ENCODE peak calls at places on chromosome 3, in five cellular contexts. G, Y, W, E and V are unnamed samples.

GRCh38 chr3:193118907-193119306 is 122.1 kb upstream of the PLAAT1 start:
- DNase-seq in E (no peak), G (no peak), Y (no peak), W (no peak), V (no peak)

GRCh38 chr3:75078290-75078689 is 463.8 kb upstream of the CNTN3 start:
- DNase-seq in W (no peak), Y (no peak), G (no peak), E (no peak), V (no peak)

GRCh38 chr3:167882057-167882667 is 146.6 kb downstream of the SERPINI1 start:
- DNase-seq in Y (peak; percentile 38), E (no peak), W (peak; percentile 60), G (no peak), V (no peak)

GRCh38 chr3:10516835-10517465 is 11.6 kb upstream of the ATP2B2 start:
- DNase-seq in E (no peak), Y (no peak), W (no peak), G (no peak), V (no peak)

GRCh38 chr3:126050050-126050392 is 33.9 kb downstream of the SLC41A3 start:
- DNase-seq in Y (no peak), W (no peak), E (peak; percentile 43), G (no peak), V (no peak)

GRCh38 chr3:132448211-132448961 is 31.1 kb downstream of the DNAJC13 start:
- DNase-seq in E (no peak), G (no peak), Y (no peak), W (peak; percentile 69), V (no peak)

GRCh38 chr3:52934626-52935530 is 37.5 kb upstream of the STIMATE start:
- DNase-seq in G (no peak), Y (peak; percentile 60), W (peak; percentile 64), E (no peak), V (peak; percentile 34)

GRCh38 chr3:4218426-4219226 is 84.5 kb upstream of the SETMAR start:
- DNase-seq in E (no peak), W (no peak), Y (no peak), G (no peak), V (no peak)

GRCh38 chr3:177460100-177460499 is 262.8 kb upstream of the TBL1XR1 start:
- DNase-seq in G (no peak), E (no peak), Y (no peak), W (no peak), V (no peak)

GRCh38 chr3:61202086-61202485 is 49.2 kb downstream of the FHIT start:
- DNase-seq in W (no peak), Y (no peak), G (no peak), E (no peak), V (no peak)

GRCh38 chr3:131597816-131598215 is 95.0 kb upstream of the MRPL3 start:
- DNase-seq in G (no peak), Y (no peak), W (no peak), E (no peak), V (no peak)

GRCh38 chr3:13346481-13347389 is 73.4 kb downstream of the NUP210 start:
- DNase-seq in W (no peak), Y (peak; percentile 1), G (no peak), E (no peak), V (no peak)

GRCh38 chr3:196983186-196983585 is 14.6 kb upstream of the PIGZ start:
- DNase-seq in G (no peak), W (no peak), Y (no peak), E (no peak), V (no peak)

GRCh38 chr3:196987022-196987421 is 18.4 kb upstream of the PIGZ start:
- DNase-seq in W (no peak), Y (no peak), G (no peak), E (no peak), V (no peak)

GRCh38 chr3:196985298-196985697 is 16.7 kb upstream of the PIGZ start:
- DNase-seq in Y (no peak), W (no peak), G (no peak), E (no peak), V (no peak)

GRCh38 chr3:196988241-196989029 is 19.8 kb upstream of the PIGZ start:
- DNase-seq in E (no peak), G (peak; percentile 11), W (no peak), Y (no peak), V (no peak)

GRCh38 chr3:196985954-196986885 is 17.6 kb upstream of the PIGZ start:
- DNase-seq in G (no peak), E (no peak), Y (no peak), W (no peak), V (no peak)
- TF ChIP-seq CTCF in G (no peak), E (no peak), Y (no peak), W (peak; percentile 21), V (peak; percentile 38)

GRCh38 chr3:42721690-42722089 is 19.1 kb upstream of the HHATL start:
- DNase-seq in E (peak; percentile 40), W (no peak), G (no peak), Y (no peak), V (no peak)
- TF ChIP-seq CTCF in E (no peak), W (no peak), G (no peak), Y (no peak), V (no peak)

GRCh38 chr3:51271172-51271571 is 113.9 kb upstream of the MANF start:
- DNase-seq in G (no peak), W (no peak), E (no peak), Y (no peak), V (no peak)

GRCh38 chr3:51274052-51274451 is 111.0 kb upstream of the MANF start:
- DNase-seq in W (no peak), Y (no peak), E (no peak), G (no peak), V (no peak)

GRCh38 chr3:51268132-51268531 is 117.0 kb upstream of the MANF start:
- DNase-seq in G (no peak), W (no peak), E (no peak), Y (no peak), V (no peak)

GRCh38 chr3:51270559-51270958 is 114.5 kb upstream of the MANF start:
- DNase-seq in Y (no peak), W (no peak), E (no peak), G (no peak), V (no peak)

DNA sequence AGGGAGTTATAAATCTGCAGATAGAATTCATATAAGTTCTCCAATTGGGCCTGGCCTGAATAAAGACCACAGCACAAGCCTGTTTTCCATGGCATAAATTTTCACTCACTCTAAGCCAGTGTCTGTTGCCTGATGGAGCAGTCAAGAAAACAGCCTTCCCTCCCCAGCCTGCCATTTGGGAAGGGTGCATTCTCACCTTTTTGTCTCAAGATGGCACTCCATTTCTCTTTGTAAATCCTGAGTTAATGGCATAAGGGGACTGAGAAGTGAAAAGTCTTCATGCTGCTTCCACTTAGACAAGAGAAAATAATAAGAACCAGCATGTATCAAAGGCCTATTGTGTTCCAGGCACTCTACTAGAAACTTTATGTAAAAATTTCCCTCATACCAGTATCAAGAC is 115.6 kb upstream of the MANF start:
- DNase-seq in W (no peak), Y (no peak), E (no peak), G (no peak), V (no peak)
- TF ChIP-seq CTCF in W (peak; percentile 34), Y (no peak), E (no peak), G (no peak), V (no peak)

GRCh38 chr3:14913926-14914776 is 33.2 kb upstream of the NR2C2 start:
- DNase-seq in W (no peak), Y (no peak), E (no peak), G (no peak), V (peak; percentile 14)
- TF ChIP-seq CTCF in W (no peak), Y (no peak), E (no peak), G (peak; percentile 46), V (peak; percentile 50)

GRCh38 chr3:1870738-1871137 is 227.9 kb upstream of the CNTN4 start:
- DNase-seq in E (no peak), G (no peak), Y (no peak), W (no peak), V (no peak)
- TF ChIP-seq CTCF in E (no peak), G (no peak), Y (no peak), W (no peak), V (no peak)